ENCODE peak calls at places on chromosomes 3 and 15, in four cellular contexts. P, O, M and I are unnamed samples.

GRCh38 chr3:63841704-63842103 is 21.9 kb downstream of the THOC7 start:
- DNase-seq in M (no peak), P (no peak), O (no peak), I (no peak)

GRCh38 chr3:190229632-190230424 is 92.4 kb downstream of the CLDN1 start:
- DNase-seq in O (no peak), P (no peak), M (no peak), I (no peak)

GRCh38 chr15:34850121-34850520 is 54.8 kb upstream of the ACTC1 start:
- DNase-seq in M (no peak), P (no peak), O (no peak), I (peak; percentile 9)

GRCh38 chr3:117628896-117629295 is 919.3 kb downstream of the TUSC7 start:
- DNase-seq in P (peak; percentile 15), O (no peak), M (no peak), I (no peak)

GRCh38 chr3:182000454-182000853 is 288.7 kb downstream of the SOX2 start:
- DNase-seq in M (no peak), P (no peak), O (no peak), I (no peak)

GRCh38 chr3:48428088-48428862 is 1.6 kb downstream of the PLXNB1 start:
- DNase-seq in P (peak; percentile 85), M (peak; percentile 71), O (no peak), I (no peak)

GRCh38 chr3:156456771-156457224 is 98.1 kb downstream of the SSR3 start:
- DNase-seq in M (peak; percentile 67), O (no peak), P (no peak), I (no peak)

GRCh38 chr15:100713163-100713867 is 110.9 kb downstream of the ASB7 start:
- DNase-seq in M (peak; percentile 51), P (peak; percentile 94), O (no peak), I (peak; percentile 52)

GRCh38 chr15:66646308-66646707 is 55.7 kb upstream of the SMAD6 start:
- DNase-seq in M (peak; percentile 80), O (no peak), P (no peak), I (no peak)

GRCh38 chr3:117285721-117286120 is 576.1 kb downstream of the TUSC7 start:
- DNase-seq in O (no peak), M (no peak), P (no peak), I (no peak)

GRCh38 chr3:50372349-50372748 is 13.0 kb upstream of the TMEM115 start:
- DNase-seq in M (no peak), O (peak; percentile 51), P (peak; percentile 94), I (no peak)

GRCh38 chr3:123347691-123348264 is 101.1 kb downstream of the ADCY5 start:
- DNase-seq in M (peak; percentile 41), P (no peak), O (no peak), I (no peak)

GRCh38 chr3:72950801-72951200 is 45.8 kb upstream of the PPP4R2 start:
- DNase-seq in M (no peak), O (no peak), P (no peak), I (no peak)

GRCh38 chr3:104886220-104886995 is 480.3 kb upstream of the ALCAM start:
- DNase-seq in M (no peak), P (no peak), O (no peak), I (no peak)

GRCh38 chr3:59424268-59425010 is 374.6 kb upstream of the CFAP20DC start:
- DNase-seq in O (peak; percentile 29), P (no peak), M (no peak), I (no peak)

GRCh38 chr15:76197703-76198455 is 113.4 kb downstream of the ETFA start:
- DNase-seq in O (no peak), P (peak; percentile 27), M (peak; percentile 53), I (no peak)

GRCh38 chr3:13394363-13394762 is 25.8 kb downstream of the NUP210 start:
- DNase-seq in P (no peak), M (no peak), O (no peak), I (no peak)

GRCh38 chr3:182989566-182989965 is 9.2 kb upstream of the DCUN1D1 start:
- DNase-seq in M (no peak), P (no peak), O (no peak), I (peak; percentile 41)

GRCh38 chr3:150931710-150932109 is 26.5 kb upstream of the MINDY4B start:
- DNase-seq in P (no peak), O (no peak), M (no peak), I (no peak)

GRCh38 chr15:56038015-56038414 is 44.6 kb upstream of the NEDD4 start:
- DNase-seq in P (no peak), O (peak; percentile 27), M (no peak), I (no peak)

GRCh38 chr3:107943860-107944543 is 146.8 kb downstream of the CD47 start:
- DNase-seq in P (no peak), M (no peak), O (no peak), I (no peak)

GRCh38 chr15:72509484-72509883 is 35.4 kb downstream of the ARIH1 start:
- DNase-seq in O (no peak), M (no peak), P (no peak), I (no peak)

GRCh38 chr3:99586680-99587079 is 51.7 kb upstream of the COL8A1 start:
- DNase-seq in O (no peak), P (no peak), M (no peak), I (no peak)

GRCh38 chr3:33141006-33141405 is 27.2 kb downstream of the CRTAP start:
- DNase-seq in M (no peak), O (no peak), P (no peak), I (no peak)
- H3K36me3 ChIP-seq in M (peaks cover 61% of the 10 kb centered on the region), O (no peaks in the 10 kb centered on the region), P (peaks cover 2% of the 10 kb centered on the region), I (peaks cover 7% of the 10 kb centered on the region)

DNA sequence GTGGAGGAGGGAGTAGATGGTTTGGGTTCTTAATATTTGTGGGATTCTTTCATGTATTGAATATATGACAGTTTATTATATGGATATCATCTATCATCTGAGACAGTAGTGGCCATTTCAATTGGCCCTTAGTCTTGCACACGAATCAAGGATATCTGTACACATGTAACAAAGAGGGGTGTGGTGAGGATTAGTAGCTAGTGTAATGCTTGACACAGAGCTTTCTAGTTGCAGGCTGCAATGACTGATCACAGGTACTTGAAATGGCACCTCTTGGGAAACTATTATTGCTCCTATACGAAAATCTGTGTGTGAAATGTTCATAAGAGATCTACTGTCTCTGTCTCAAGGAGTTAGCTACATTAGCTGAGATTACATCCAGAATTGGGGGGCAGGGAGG is 12.8 kb downstream of the TM4SF1 start:
- DNase-seq in M (no peak), P (no peak), O (no peak), I (no peak)
- H3K27ac ChIP-seq in M (no peak overlapping the region), P (no peak overlapping the region), O (no peak overlapping the region), I (no peak overlapping the region)

GRCh38 chr3:184165548-184165947 is 9.1 kb upstream of the AP2M1 start:
- DNase-seq in O (no peak), M (no peak), P (no peak), I (no peak)

GRCh38 chr3:184169896-184170875 is 4.5 kb upstream of the AP2M1 start:
- DNase-seq in P (no peak), M (no peak), O (no peak), I (no peak)

GRCh38 chr3:184168363-184169120 is 6.1 kb upstream of the AP2M1 start:
- DNase-seq in M (no peak), O (no peak), P (no peak), I (no peak)

GRCh38 chr3:184166671-184167070 is 8.0 kb upstream of the AP2M1 start:
- DNase-seq in M (no peak), O (no peak), P (no peak), I (no peak)

DNA sequence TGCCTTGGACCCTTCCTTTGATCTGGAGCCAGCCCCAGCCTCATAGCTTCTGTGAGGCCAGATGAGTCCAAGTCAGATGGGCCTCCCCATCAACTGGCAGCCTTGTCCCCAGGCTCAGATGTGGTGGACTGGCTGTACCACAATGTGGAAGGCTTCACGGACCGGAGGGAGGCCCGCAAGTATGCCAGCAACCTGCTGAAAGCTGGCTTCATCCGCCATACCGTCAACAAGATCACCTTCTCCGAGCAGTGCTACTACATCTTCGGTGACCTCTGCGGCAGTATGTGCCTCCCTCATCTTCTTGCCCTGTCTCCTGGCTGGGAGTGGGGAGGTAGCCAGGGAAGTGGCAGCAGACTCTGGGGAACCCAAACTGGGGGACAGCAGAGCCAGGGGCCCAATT is 6.9 kb upstream of the AP2M1 start:
- DNase-seq in O (no peak), P (no peak), M (no peak), I (no peak)
- H3K36me3 ChIP-seq in O (peaks cover 25% of the 10 kb centered on the region), P (peaks cover 29% of the 10 kb centered on the region), M (peaks cover 98% of the 10 kb centered on the region), I (peaks cover 88% of the 10 kb centered on the region)

GRCh38 chr3:7195934-7196333 is 335.0 kb downstream of the GRM7 start:
- DNase-seq in P (no peak), M (no peak), O (no peak), I (no peak)
- H3K27ac ChIP-seq in P (no peak overlapping the region), M (no peak overlapping the region), O (no peak overlapping the region), I (no peak overlapping the region)

DNA sequence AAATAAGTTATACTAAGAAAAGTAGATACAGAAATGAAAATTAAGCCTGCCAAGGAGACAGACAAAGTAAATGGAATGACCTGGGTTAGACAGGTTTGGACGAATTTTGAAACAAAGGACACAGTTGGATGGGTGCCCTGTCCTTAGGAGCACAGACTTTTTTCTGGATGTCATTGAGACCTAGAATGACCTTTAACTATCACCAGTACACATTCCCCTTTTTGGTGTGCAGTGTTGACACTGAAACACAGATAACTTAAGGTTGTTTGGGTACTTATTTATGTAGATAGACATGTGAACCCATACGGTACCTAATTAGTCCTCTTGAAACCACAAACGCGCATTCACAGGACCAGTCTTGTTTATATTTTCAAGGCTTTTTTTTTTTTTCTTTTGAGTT is 86.7 kb downstream of the PPARG start:
- DNase-seq in O (no peak), M (no peak), P (no peak), I (no peak)
- H3K36me3 ChIP-seq in O (no peaks in the 10 kb centered on the region), M (no peaks in the 10 kb centered on the region), P (no peaks in the 10 kb centered on the region), I (no peaks in the 10 kb centered on the region)

DNA sequence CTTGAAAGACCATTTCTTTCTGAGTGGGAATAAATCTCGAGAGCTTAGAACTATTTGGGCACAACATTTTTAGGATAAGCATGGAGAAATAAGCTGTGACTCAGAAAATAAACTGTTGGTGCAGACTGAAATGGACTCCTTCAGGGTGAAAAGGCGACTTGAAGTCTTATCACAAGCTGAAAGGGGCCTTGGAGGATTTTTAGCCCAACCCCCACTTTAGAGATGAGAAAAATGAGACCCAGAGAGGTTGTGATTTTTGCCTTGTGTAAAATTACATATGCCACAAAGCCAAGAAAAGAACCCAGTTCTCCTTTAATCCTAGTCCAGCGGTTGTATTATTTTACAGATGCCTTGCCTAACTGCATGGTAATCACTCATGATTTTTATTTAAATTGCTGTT is 1.5 kb downstream of the ATP1B3 start:
- DNase-seq in P (peak; percentile 29), M (no peak), O (no peak), I (no peak)
- H3K27ac ChIP-seq in P (peak overlapping the region; percentile 65), M (peak overlapping the region; percentile 97), O (no peak overlapping the region), I (peak overlapping the region; percentile 97)

GRCh38 chr3:15079083-15079482 is 14.0 kb upstream of the MRPS25 start:
- DNase-seq in O (no peak), M (no peak), P (no peak), I (no peak)
- H3K36me3 ChIP-seq in O (peaks cover 74% of the 10 kb centered on the region), M (peaks cover 98% of the 10 kb centered on the region), P (peaks cover 36% of the 10 kb centered on the region), I (peaks cover 95% of the 10 kb centered on the region)

GRCh38 chr15:37106490-37107001 is 6.2 kb upstream of the MEIS2 start:
- DNase-seq in M (no peak), P (peak; percentile 41), O (no peak), I (no peak)
- H3K27ac ChIP-seq in M (no peak overlapping the region), P (no peak overlapping the region), O (no peak overlapping the region), I (no peak overlapping the region)